ENCODE peak calls at places on chromosomes 7 and 10, in nine cellular contexts. E is stomach, C is fibroblast of villous mesenchyme, W is NCI-H1105, A is posterior vena cava, M is IMR-90, D is AG08395, V is head of caudate nucleus, K is RKO. Q is an unnamed sample.

GRCh38 chr10:43121444-43121843 is 16.8 kb upstream of the CSGALNACT2 start:
- DNase-seq in D (no peak), K (no peak), E (peak; percentile 25), M (no peak), W (no peak), C (no peak), V (no peak), A (peak; percentile 74), Q (peak; percentile 54)

GRCh38 chr7:85595639-85596268 is 408.9 kb upstream of the SEMA3D start:
- DNase-seq in V (no peak), M (peak; percentile 75), C (peak; percentile 20), K (no peak), A (no peak), W (no peak), E (no peak), D (peak; percentile 35), Q (peak; percentile 55)

GRCh38 chr7:36153571-36154097 is 580 bp downstream of the EEPD1 start:
- DNase-seq in D (no peak), E (no peak), M (no peak), K (peak; percentile 36), C (no peak), A (peak; percentile 87), W (no peak), V (no peak), Q (no peak)

GRCh38 chr10:36681751-36682633 is 443.4 kb upstream of the ANKRD30A start:
- DNase-seq in K (no peak), V (no peak), A (no peak), D (no peak), C (no peak), W (no peak), M (peak; percentile 67), E (no peak), Q (no peak)

GRCh38 chr10:7789390-7789789 is 1.4 kb downstream of the ATP5F1C start:
- DNase-seq in M (peak; percentile 48), W (no peak), K (peak; percentile 70), C (peak; percentile 18), A (no peak), D (no peak), E (no peak), V (no peak), Q (no peak)

GRCh38 chr7:141752634-141753033 is 11.3 kb upstream of the TAS2R3 start:
- DNase-seq in A (no peak), D (no peak), V (no peak), E (no peak), W (no peak), M (no peak), K (no peak), C (no peak), Q (no peak)

GRCh38 chr10:79098061-79098460 is 29.3 kb downstream of the ZMIZ1 start:
- DNase-seq in M (no peak), D (no peak), V (no peak), W (no peak), C (no peak), E (no peak), K (no peak), A (no peak), Q (no peak)

GRCh38 chr7:12623885-12624498 is 53.5 kb downstream of the SCIN start:
- DNase-seq in M (peak; percentile 31), C (peak; percentile 34), W (peak; percentile 27), A (no peak), V (no peak), E (no peak), D (peak; percentile 31), K (peak; percentile 49), Q (no peak)

GRCh38 chr10:122671355-122671754 is 28.3 kb downstream of the C10orf120 start:
- DNase-seq in D (no peak), A (no peak), W (no peak), C (no peak), K (no peak), M (no peak), E (no peak), V (no peak), Q (no peak)

GRCh38 chr10:29865700-29866355 is 193.6 kb downstream of the JCAD start:
- DNase-seq in W (no peak), M (peak; percentile 9), C (no peak), K (no peak), V (no peak), A (no peak), D (no peak), E (no peak), Q (no peak)

GRCh38 chr10:86163522-86164215 is 202.9 kb downstream of the GRID1 start:
- DNase-seq in M (no peak), E (no peak), C (no peak), W (no peak), D (no peak), A (peak; percentile 78), V (no peak), K (no peak), Q (no peak)

GRCh38 chr7:81719865-81720264 is 50.0 kb downstream of the HGF start:
- DNase-seq in V (no peak), M (peak; percentile 57), D (no peak), A (no peak), E (no peak), C (peak; percentile 37), K (no peak), W (no peak), Q (peak; percentile 20)

GRCh38 chr10:2978111-2978510 is 89.2 kb upstream of the PFKP start:
- DNase-seq in W (peak; percentile 13), A (no peak), E (no peak), C (peak; percentile 66), M (peak; percentile 79), V (no peak), K (peak; percentile 75), D (peak; percentile 69), Q (peak; percentile 53)

GRCh38 chr10:44962870-44963738 is 3.5 kb downstream of the RASSF4 start:
- DNase-seq in A (no peak), V (peak; percentile 50), E (no peak), D (no peak), K (no peak), C (no peak), W (no peak), M (no peak), Q (no peak)

GRCh38 chr10:92052741-92053140 is 129.2 kb downstream of the BTAF1 start:
- DNase-seq in D (no peak), M (no peak), C (no peak), W (no peak), V (no peak), A (no peak), E (no peak), K (no peak), Q (no peak)

GRCh38 chr10:23100331-23101030 is 5.1 kb downstream of the MSRB2 start:
- DNase-seq in C (no peak), E (no peak), K (no peak), W (no peak), D (no peak), M (no peak), V (no peak), A (no peak), Q (no peak)

GRCh38 chr7:90825779-90826178 is 229.7 kb downstream of the CDK14 start:
- DNase-seq in V (no peak), A (no peak), C (peak; percentile 88), E (no peak), D (peak; percentile 63), M (peak; percentile 80), K (no peak), W (no peak), Q (peak; percentile 96)

GRCh38 chr10:17216901-17217395 is 11.1 kb upstream of the VIM start:
- DNase-seq in M (no peak), C (peak; percentile 64), V (no peak), E (no peak), D (no peak), W (no peak), K (no peak), A (no peak), Q (peak; percentile 85)

GRCh38 chr10:44278669-44279337 is 106.1 kb downstream of the CXCL12 start:
- DNase-seq in E (no peak), A (no peak), K (no peak), D (peak; percentile 59), V (no peak), C (no peak), M (peak; percentile 45), W (no peak), Q (peak; percentile 73)

GRCh38 chr10:43857206-43857952 is 208.7 kb upstream of the ZNF32 start:
- DNase-seq in E (no peak), C (peak; percentile 97), K (no peak), V (no peak), M (peak; percentile 95), D (peak; percentile 67), A (peak; percentile 76), W (no peak), Q (peak; percentile 33)

GRCh38 chr7:30247546-30248386 is 36.6 kb upstream of the ZNRF2 start:
- DNase-seq in W (peak; percentile 61), V (no peak), E (no peak), M (no peak), K (no peak), C (no peak), A (no peak), D (no peak), Q (no peak)

GRCh38 chr10:85319150-85319549 is 990.8 kb downstream of the CCSER2 start:
- DNase-seq in M (no peak), W (no peak), E (no peak), C (no peak), V (no peak), D (no peak), K (no peak), A (no peak), Q (no peak)

GRCh38 chr7:77453531-77453930 is 37.4 kb upstream of the GSAP start:
- DNase-seq in K (no peak), V (no peak), D (no peak), W (no peak), M (peak; percentile 57), E (no peak), C (no peak), A (no peak), Q (peak; percentile 75)

GRCh38 chr10:86684305-86684704 is 16.0 kb downstream of the LDB3 start:
- DNase-seq in V (no peak), W (no peak), A (no peak), D (no peak), K (no peak), E (no peak), M (peak; percentile 35), C (peak; percentile 7), Q (no peak)

GRCh38 chr10:86651021-86651471 is 3.3 kb upstream of the OPN4 start:
- DNase-seq in C (no peak), D (no peak), W (no peak), M (no peak), A (peak; percentile 58), E (peak; percentile 23), V (peak; percentile 7), K (no peak), Q (no peak)

GRCh38 chr10:126242352-126243260 is 145.7 kb downstream of the ADAM12 start:
- DNase-seq in C (peak; percentile 90), E (no peak), M (peak; percentile 92), D (peak; percentile 74), W (peak; percentile 44), K (no peak), V (peak; percentile 68), A (no peak), Q (peak; percentile 65)

GRCh38 chr10:60849762-60850161 is 71.5 kb downstream of the CDK1 start:
- DNase-seq in A (no peak), E (no peak), V (no peak), K (no peak), W (no peak), C (no peak), D (no peak), M (no peak), Q (no peak)

GRCh38 chr7:82444220-82445049 is 858 bp upstream of the CACNA2D1 start:
- DNase-seq in W (peak; percentile 88), D (no peak), V (no peak), A (no peak), M (no peak), E (peak; percentile 48), C (no peak), K (no peak), Q (no peak)

GRCh38 chr10:78390817-78391216 is 357.2 kb downstream of the RPS24 start:
- DNase-seq in E (no peak), M (no peak), C (no peak), A (no peak), W (no peak), D (no peak), K (no peak), V (no peak), Q (no peak)

GRCh38 chr7:43537765-43538403 is 45.0 kb upstream of the STK17A start:
- DNase-seq in C (no peak), A (no peak), M (no peak), V (no peak), K (no peak), D (peak; percentile 49), E (no peak), W (no peak), Q (no peak)

GRCh38 chr10:69506487-69506833 is 55.2 kb downstream of the TSPAN15 start:
- DNase-seq in V (no peak), A (peak; percentile 52), K (no peak), W (no peak), M (no peak), D (no peak), E (no peak), C (no peak), Q (peak; percentile 0)

Q was measured in fibroblast of gingiva.